ENCODE peak calls at places on chromosomes 11 and 22, in nine cellular contexts. G is progenitor cell of endocrine pancreas; B is NCI-H1105 treated with DMSO at 0.1 percent for 48 hours; T is activated T-helper 9 cell treated with anti-CD3 and anti-CD28 coated beads, Interleukin-2, amount 50 U/mL, for 16 hours; Y is K562; P is naive thymus-derived CD8-positive, alpha-beta T cell; X is coronary artery; J is Calu3; S is cardiac muscle cell. M is an unnamed sample.

GRCh38 chr11:128733440-128734115 is 39.7 kb downstream of the FLI1 start:
- DNase-seq in G (no peak), B (no peak), T (no peak), Y (no peak), P (no peak), X (no peak), J (no peak), S (no peak), M (no peak)

GRCh38 chr11:9619971-9620370 is 43.9 kb upstream of the SWAP70 start:
- DNase-seq in G (no peak), B (no peak), T (no peak), Y (no peak), P (no peak), X (no peak), J (no peak), S (no peak), M (no peak)

GRCh38 chr22:19628038-19628776 is 86.1 kb upstream of the SEPTIN5 start:
- DNase-seq in G (no peak), B (no peak), T (no peak), Y (no peak), P (no peak), X (no peak), J (no peak), S (no peak), M (no peak)

GRCh38 chr22:17085277-17086091 is 684 bp downstream of the IL17RA start:
- DNase-seq in G (no peak), B (no peak), T (peak), Y (peak), P (no peak), X (peak), J (peak), S (no peak), M (no peak)

GRCh38 chr22:30876925-30877553 is 91.5 kb downstream of the MORC2 start:
- DNase-seq in G (no peak), B (peak), T (no peak), Y (no peak), P (no peak), X (no peak), J (no peak), S (no peak), M (no peak)

GRCh38 chr11:121564948-121565684 is 112.3 kb upstream of the SORL1-AS1 start:
- DNase-seq in G (no peak), B (peak), T (no peak), Y (no peak), P (no peak), X (no peak), J (no peak), S (no peak), M (no peak)

GRCh38 chr22:19843107-19843856 is 11.4 kb downstream of the GNB1L start:
- DNase-seq in G (no peak), B (peak), T (no peak), Y (no peak), P (no peak), X (no peak), J (no peak), S (peak), M (no peak)

GRCh38 chr11:120211522-120212258 is 858 bp downstream of the OAF start:
- DNase-seq in G (no peak), B (no peak), T (no peak), Y (no peak), P (no peak), X (no peak), J (no peak), S (no peak), M (no peak)

GRCh38 chr22:20721409-20722218 is 52.3 kb upstream of the SERPIND1 start:
- DNase-seq in G (no peak), B (no peak), T (no peak), Y (no peak), P (no peak), X (no peak), J (no peak), S (no peak), M (no peak)

M was measured in endothelial cell.